ENCODE peak calls at places on chromosome 1, in seven cellular contexts. Q is A549, S is GM23338, F is SK-N-SH, J is K562, B is HCT116, G is HepG2. P is an unnamed sample.

GRCh38 chr1:12010751-12011570 is 8.3 kb upstream of the MIIP start:
- DNase-seq in Q (no peak), S (no peak), F (peak; percentile 44), J (no peak), B (no peak), G (no peak), P (no peak)

GRCh38 chr1:94462606-94463005 is 44.4 kb downstream of the ABCD3 start:
- DNase-seq in Q (no peak), S (no peak), F (no peak), J (no peak), B (no peak), G (no peak), P (no peak)

GRCh38 chr1:40316595-40317393 is at the start of gene COL9A2:
- DNase-seq in Q (no peak), S (peak; percentile 55), F (peak; percentile 85), J (peak; percentile 8), B (no peak), G (peak; percentile 64), P (no peak)

GRCh38 chr1:151024540-151025146 is 11.7 kb upstream of the BNIPL start:
- DNase-seq in Q (peak; percentile 72), S (peak; percentile 93), F (peak; percentile 80), J (peak; percentile 83), B (peak; percentile 46), G (peak; percentile 58), P (no peak)

GRCh38 chr1:204726478-204726877 is 40.9 kb upstream of the LRRN2 start:
- DNase-seq in Q (peak; percentile 90), S (no peak), F (no peak), J (no peak), B (peak; percentile 6), G (peak; percentile 51), P (no peak)

GRCh38 chr1:8477983-8478362 is 160.1 kb downstream of the SLC45A1 start:
- DNase-seq in Q (no peak), S (no peak), F (no peak), J (no peak), B (no peak), G (no peak), P (no peak)

GRCh38 chr1:11882814-11883538 is 24.2 kb upstream of the NPPB start:
- DNase-seq in Q (no peak), S (peak; percentile 80), F (peak; percentile 78), J (peak; percentile 98), B (no peak), G (peak; percentile 40), P (no peak)

GRCh38 chr1:30724175-30724574 is 790 bp upstream of the MATN1 start:
- DNase-seq in Q (no peak), S (peak; percentile 35), F (no peak), J (no peak), B (no peak), G (no peak), P (no peak)

GRCh38 chr1:40073062-40073461 is 24.0 kb downstream of the PPT1 start:
- DNase-seq in Q (no peak), S (no peak), F (no peak), J (no peak), B (no peak), G (no peak), P (no peak)

GRCh38 chr1:54359393-54360162 is 46.6 kb downstream of the SSBP3 start:
- DNase-seq in Q (no peak), S (no peak), F (no peak), J (no peak), B (no peak), G (no peak), P (no peak)

DNA sequence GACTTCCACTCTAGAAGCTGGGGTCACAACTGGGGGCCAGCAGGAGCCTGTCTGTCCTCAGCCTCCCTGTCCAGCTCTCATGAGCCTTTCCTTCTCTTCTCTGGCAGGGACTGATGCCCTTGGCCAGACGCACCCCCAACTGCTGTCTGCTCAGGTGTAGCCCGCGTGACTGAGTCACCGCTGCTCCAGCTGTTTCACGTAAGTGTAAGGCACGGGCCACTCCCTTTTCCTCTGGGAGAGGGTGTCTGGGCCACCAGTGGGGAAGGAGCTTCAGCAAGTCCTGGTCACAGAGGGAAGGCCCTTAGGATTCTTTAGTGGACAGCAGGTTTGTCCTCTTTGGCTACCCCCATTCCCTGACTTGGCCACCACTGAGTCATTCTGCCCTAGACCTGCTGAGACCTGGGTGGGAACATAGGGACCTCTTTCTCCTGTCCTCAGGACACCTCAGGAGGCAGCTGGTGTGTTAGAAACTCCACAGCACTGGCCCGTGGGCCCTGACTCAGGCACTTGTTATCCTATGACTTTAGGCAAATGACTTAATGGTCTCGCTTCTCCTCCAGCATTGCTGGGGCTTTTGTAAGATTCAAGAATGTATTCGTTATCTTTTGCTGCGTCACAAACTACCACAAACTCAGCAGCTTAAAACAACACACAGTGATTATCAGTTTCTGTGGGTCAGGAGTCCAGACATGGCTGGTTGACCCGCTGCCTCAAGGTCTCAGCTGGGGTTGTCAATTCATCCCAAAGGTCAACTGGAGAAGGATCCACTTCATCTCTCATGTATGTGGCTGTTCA is 64.8 kb downstream of the FAM163A start:
- DNase-seq in Q (no peak), S (no peak), F (no peak), J (no peak), B (no peak), G (peak; percentile 18), P (no peak)
- TF ChIP-seq REST in Q (no peak), S (no peak), F (no peak), J (no peak), B (no peak), G (no peak), P (no peak)

GRCh38 chr1:6580119-6580587 is 359 bp downstream of the ZBTB48 start:
- DNase-seq in Q (no peak), S (no peak), F (no peak), J (peak; percentile 55), B (no peak), G (no peak), P (no peak)
- H3K4me1 ChIP-seq in Q (peaks cover 25% of the 10 kb centered on the region), S (peaks cover 13% of the 10 kb centered on the region), F (peaks cover 32% of the 10 kb centered on the region), J (peaks cover 58% of the 10 kb centered on the region), B (peaks cover 14% of the 10 kb centered on the region), G (peaks cover 57% of the 10 kb centered on the region), P (peaks cover 23% of the 10 kb centered on the region)

GRCh38 chr1:10819198-10819901 is 22.9 kb upstream of the CASZ1 start:
- DNase-seq in Q (no peak), S (no peak), F (no peak), J (no peak), B (no peak), G (no peak), P (no peak)
- TF ChIP-seq CTCF in Q (no peak), S (no peak), F (no peak), J (no peak), B (no peak), G (no peak), P (no peak)

GRCh38 chr1:56863316-56863992 is 8.9 kb downstream of the C8A start:
- DNase-seq in Q (no peak), S (no peak), F (no peak), J (no peak), B (no peak), G (no peak), P (no peak)
- TF ChIP-seq REST in Q (no peak), S (no peak), F (no peak), J (no peak), B (no peak), G (no peak), P (no peak)

DNA sequence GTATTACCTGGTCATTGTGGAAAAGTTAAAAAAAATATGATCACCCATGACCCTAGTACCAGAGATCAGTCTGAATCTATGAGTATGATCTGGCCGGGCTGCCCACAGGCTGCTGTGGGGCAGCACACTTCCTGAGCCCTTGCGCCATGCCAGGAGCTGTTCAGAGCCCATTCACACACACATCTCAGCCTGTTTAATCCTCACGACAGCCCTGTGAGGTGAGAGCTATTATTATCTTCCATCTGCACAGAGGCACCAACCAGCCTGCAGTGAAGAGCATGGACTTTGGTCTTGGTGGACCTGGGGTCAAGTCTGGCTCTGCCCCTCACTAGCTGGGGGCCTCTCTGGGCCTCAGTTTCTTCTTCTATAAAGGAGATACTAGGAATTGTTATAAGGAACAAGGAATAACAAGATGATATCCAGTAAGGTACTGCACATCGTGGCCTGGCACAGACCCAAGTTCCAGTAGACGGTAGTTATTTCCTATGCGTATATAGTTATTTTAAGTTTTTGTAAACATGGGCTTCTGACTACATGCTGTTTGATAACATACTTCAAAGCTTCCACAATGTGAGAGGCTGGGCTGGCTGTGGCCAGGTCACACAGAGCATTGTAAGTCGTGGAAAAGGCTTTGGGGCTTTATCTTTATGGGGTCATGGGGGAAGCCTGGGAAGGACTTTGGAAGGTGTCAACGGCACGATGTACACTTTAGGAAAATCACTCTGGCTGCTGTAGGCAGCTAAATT is 3.4 kb upstream of the PADI2 start:
- DNase-seq in Q (peak; percentile 36), S (no peak), F (no peak), J (no peak), B (no peak), G (peak; percentile 27), P (no peak)
- H3K4me1 ChIP-seq in Q (peaks cover 41% of the 10 kb centered on the region), S (peaks cover 6% of the 10 kb centered on the region), F (peaks cover 10% of the 10 kb centered on the region), J (peaks cover 16% of the 10 kb centered on the region), B (peaks cover 3% of the 10 kb centered on the region), G (peaks cover 26% of the 10 kb centered on the region), P (peaks cover 43% of the 10 kb centered on the region)

GRCh38 chr1:228180271-228180987 is 14.8 kb downstream of the IBA57 start:
- DNase-seq in Q (peak; percentile 43), S (peak; percentile 57), F (no peak), J (no peak), B (no peak), G (peak; percentile 25), P (no peak)
- TF ChIP-seq CTCF in Q (peak; percentile 23), S (peak; percentile 69), F (peak; percentile 37), J (peak; percentile 36), B (peak; percentile 55), G (peak; percentile 36), P (no peak)

P was measured in Panc1.